ENCODE peak calls at places on chromosomes 5 and 9, in four cellular contexts. T is left lung, Y is SJSA1, C is stomach. I is an unnamed sample.
A peak's percentile ranks its signal among the peaks of the same experiment; 100 is the strongest.

GRCh38 chr5:2499917-2500316 is 251.6 kb downstream of the IRX2 start:
- DNase-seq in C (no peak), T (no peak), Y (no peak), I (no peak)

GRCh38 chr5:162496080-162496808 is 428.7 kb downstream of the GABRG2 start:
- DNase-seq in Y (no peak), T (no peak), C (no peak), I (no peak)

GRCh38 chr9:13863112-13863511 is 450.8 kb downstream of the NFIB start:
- DNase-seq in C (no peak), Y (no peak), T (no peak), I (no peak)

GRCh38 chr9:24464321-24464951 is 81.3 kb downstream of the IZUMO3 start:
- DNase-seq in Y (no peak), C (no peak), T (peak; percentile 3), I (no peak)

GRCh38 chr5:10885026-10885425 is 124.0 kb upstream of the DAP start:
- DNase-seq in Y (peak; percentile 72), T (no peak), C (no peak), I (no peak)

GRCh38 chr9:115944166-115944948 is 209.2 kb upstream of the PAPPA start:
- DNase-seq in C (peak; percentile 45), T (no peak), Y (peak; percentile 93), I (peak; percentile 60)

GRCh38 chr5:84480873-84481637 is 96.4 kb upstream of the EDIL3 start:
- DNase-seq in Y (no peak), C (no peak), T (no peak), I (no peak)

GRCh38 chr5:127776477-127776876 is 73.3 kb downstream of the CCDC192 start:
- DNase-seq in Y (no peak), T (no peak), C (no peak), I (no peak)

GRCh38 chr9:127123239-127123935 is 952 bp upstream of the ANGPTL2 start:
- DNase-seq in Y (no peak), C (peak; percentile 49), T (no peak), I (no peak)

GRCh38 chr5:151251001-151251551 is 1.9 kb upstream of the GM2A start:
- DNase-seq in Y (no peak), T (no peak), C (no peak), I (no peak)

GRCh38 chr5:139389701-139390638 is at the start of gene MZB1:
- DNase-seq in C (no peak), T (no peak), Y (no peak), I (no peak)

GRCh38 chr9:96413312-96414221 is 4.6 kb downstream of the ZNF367 start:
- DNase-seq in Y (no peak), C (no peak), T (no peak), I (no peak)

GRCh38 chr9:135797507-135798302 is 95.7 kb downstream of the KCNT1 start:
- DNase-seq in T (peak; percentile 83), Y (peak; percentile 18), C (peak; percentile 31), I (no peak)

GRCh38 chr9:6090811-6091210 is 75.4 kb upstream of the RANBP6 start:
- DNase-seq in Y (no peak), C (no peak), T (no peak), I (no peak)

GRCh38 chr5:137630972-137631370 is 104.9 kb downstream of the KLHL3 start:
- DNase-seq in C (no peak), T (no peak), Y (no peak), I (no peak)

GRCh38 chr5:134958755-134959154 is 9.0 kb upstream of the CATSPER3 start:
- DNase-seq in T (no peak), C (no peak), Y (no peak), I (no peak)

GRCh38 chr5:151092750-151093149 is 11.9 kb upstream of the TNIP1 start:
- DNase-seq in Y (peak; percentile 79), T (peak; percentile 39), C (no peak), I (no peak)

GRCh38 chr5:58641533-58641932 is 58.7 kb downstream of the RAB3C start:
- DNase-seq in T (no peak), C (no peak), Y (no peak), I (no peak)

GRCh38 chr5:139611703-139612584 is 36.2 kb upstream of the CXXC5 start:
- DNase-seq in T (no peak), C (no peak), Y (no peak), I (no peak)

GRCh38 chr5:132211787-132212186 is 15.9 kb downstream of the P4HA2 start:
- DNase-seq in T (no peak), Y (no peak), C (no peak), I (no peak)

GRCh38 chr5:82669720-82670119 is 391.6 kb upstream of the RPS23 start:
- DNase-seq in T (no peak), Y (no peak), C (no peak), I (no peak)

GRCh38 chr9:86713456-86713855 is 233.8 kb downstream of the GAS1 start:
- DNase-seq in C (no peak), T (no peak), Y (no peak), I (no peak)

GRCh38 chr5:123046222-123046621 is 9.7 kb upstream of the PPIC start:
- DNase-seq in Y (no peak), C (no peak), T (no peak), I (no peak)

GRCh38 chr5:622359-622758 is 10.2 kb downstream of the CEP72 start:
- DNase-seq in T (no peak), Y (no peak), C (no peak), I (peak; percentile 34)

GRCh38 chr9:109320338-109320733 is 523 bp downstream of the EPB41L4B start:
- DNase-seq in Y (no peak), C (no peak), T (peak; percentile 79), I (no peak)

GRCh38 chr9:115202960-115203751 is 85.2 kb upstream of the TNC start:
- DNase-seq in C (no peak), Y (peak; percentile 7), T (no peak), I (no peak)

GRCh38 chr5:106127341-106127781 is 1543.4 kb downstream of the EFNA5 start:
- DNase-seq in C (no peak), Y (no peak), T (no peak), I (no peak)

GRCh38 chr5:81344736-81345135 is 43.3 kb downstream of the ZCCHC9 start:
- DNase-seq in T (no peak), Y (no peak), C (no peak), I (no peak)

GRCh38 chr9:94623253-94623652 is 16.1 kb downstream of the FBP1 start:
- DNase-seq in Y (peak; percentile 16), T (no peak), C (peak; percentile 70), I (peak; percentile 60)

GRCh38 chr9:123167474-123167873 is 100.9 kb downstream of the STRBP start:
- DNase-seq in Y (no peak), T (no peak), C (no peak), I (no peak)

GRCh38 chr5:24621809-24622208 is 23.0 kb downstream of the CDH10 start:
- DNase-seq in C (no peak), Y (no peak), T (no peak), I (no peak)

GRCh38 chr5:17305024-17305423 is 87.6 kb downstream of the BASP1 start:
- DNase-seq in C (no peak), T (no peak), Y (peak; percentile 73), I (no peak)

GRCh38 chr5:57698785-57699184 is 216.2 kb upstream of the ACTBL2 start:
- DNase-seq in T (no peak), C (no peak), Y (peak; percentile 66), I (no peak)

GRCh38 chr9:96061293-96061987 is 185.9 kb downstream of the ERCC6L2 start:
- DNase-seq in T (no peak), C (peak; percentile 57), Y (peak; percentile 93), I (no peak)